ENCODE peak calls at places on chromosomes 2 and 18, in seven cellular contexts. H is HepG2; L is pancreas; K is WTC11; U is mammary epithelial cell; X is colonic mucosa; I is stimulated activated CD4-positive, alpha-beta T cell treated with anti-CD3 and anti-CD28 coated beads, Interleukin-15, amount 100 ng/mL, for 24 hours. G is an unnamed sample.

GRCh38 chr2:65514555-65515195 is 82.3 kb upstream of the SPRED2 start:
- DNase-seq in L (no peak), H (no peak), X (no peak), I (no peak), K (no peak), U (peak; percentile 38), G (no peak)

GRCh38 chr2:214695789-214696188 is 113.7 kb downstream of the BARD1 start:
- DNase-seq in X (no peak), U (no peak), K (no peak), H (no peak), L (no peak), I (no peak), G (no peak)

GRCh38 chr2:229340086-229340760 is 69.1 kb upstream of the PID1 start:
- DNase-seq in H (no peak), K (no peak), L (no peak), I (no peak), X (no peak), U (no peak), G (no peak)

GRCh38 chr18:78737006-78737915 is 242.4 kb upstream of the SALL3 start:
- DNase-seq in H (no peak), U (no peak), X (peak; percentile 9), K (no peak), I (no peak), L (no peak), G (no peak)

GRCh38 chr2:151260492-151261239 is 997 bp downstream of the RBM43 start:
- DNase-seq in H (no peak), L (no peak), I (no peak), X (no peak), U (peak; percentile 24), K (no peak), G (no peak)

GRCh38 chr2:64807417-64807816 is 153.7 kb upstream of the SERTAD2 start:
- DNase-seq in L (no peak), U (peak; percentile 98), H (no peak), X (no peak), I (peak; percentile 71), K (no peak), G (peak; percentile 66)

GRCh38 chr2:154638768-154639167 is 59.7 kb upstream of the KCNJ3 start:
- DNase-seq in K (no peak), L (no peak), H (no peak), I (no peak), U (no peak), X (no peak), G (no peak)

GRCh38 chr2:188512456-188512855 is 220.8 kb downstream of the GULP1 start:
- DNase-seq in X (no peak), L (no peak), I (no peak), K (no peak), U (peak; percentile 25), H (peak; percentile 33), G (peak; percentile 52)

GRCh38 chr2:65349863-65350262 is 82.5 kb downstream of the SPRED2 start:
- DNase-seq in X (peak; percentile 84), H (peak; percentile 65), I (no peak), U (peak; percentile 40), L (no peak), K (no peak), G (peak; percentile 72)

GRCh38 chr2:105675841-105676240 is 68.9 kb upstream of the NCK2 start:
- DNase-seq in I (no peak), L (no peak), H (no peak), U (no peak), X (no peak), K (no peak), G (no peak)